ENCODE peak calls at places on chromosomes 12 and 14, in six cellular contexts. C, I, S, E, X and N are unnamed samples.

GRCh38 chr12:26028953-26029740 is 70.7 kb downstream of the RASSF8 start:
- DNase-seq in C (no peak), I (no peak), E (no peak), S (no peak), X (no peak), N (no peak)

GRCh38 chr14:22081352-22081751 is 407.7 kb upstream of the OR4E1 start:
- DNase-seq in S (no peak), I (no peak), E (no peak), C (no peak), X (no peak), N (no peak)

GRCh38 chr12:46388427-46388992 is 15.9 kb upstream of the SLC38A2 start:
- DNase-seq in S (no peak), E (no peak), X (no peak), I (no peak), C (no peak), N (no peak)

GRCh38 chr14:95488376-95489162 is 27.9 kb downstream of the SYNE3 start:
- DNase-seq in I (no peak), E (no peak), S (no peak), X (peak), C (no peak), N (no peak)

GRCh38 chr12:47079894-47080724 is at the start of gene AMIGO2:
- DNase-seq in E (peak), C (peak), X (peak), S (peak), I (no peak), N (no peak)

GRCh38 chr14:71521238-71521637 is 411.0 kb upstream of the RGS6 start:
- DNase-seq in C (no peak), X (no peak), I (no peak), S (no peak), E (no peak), N (no peak)

GRCh38 chr12:106010746-106011145 is 128.0 kb downstream of the NUAK1 start:
- DNase-seq in C (no peak), X (no peak), I (no peak), E (no peak), S (no peak), N (no peak)

GRCh38 chr14:51783765-51784164 is 76.6 kb upstream of the GNG2 start:
- DNase-seq in C (no peak), I (no peak), X (no peak), S (no peak), E (no peak), N (no peak)

GRCh38 chr12:4539167-4539870 is 629 bp downstream of the RAD51AP1 start:
- DNase-seq in E (no peak), C (no peak), I (no peak), S (no peak), X (no peak), N (no peak)

GRCh38 chr14:62592877-62593276 is 452.4 kb downstream of the KCNH5 start:
- DNase-seq in E (no peak), S (no peak), C (no peak), I (no peak), X (no peak), N (peak)

GRCh38 chr12:74890237-74890599 is 319.4 kb downstream of the KCNC2 start:
- DNase-seq in S (peak), I (no peak), C (no peak), E (no peak), X (no peak), N (peak)

GRCh38 chr12:57766464-57767311 is at the start of gene CYP27B1:
- DNase-seq in I (no peak), S (peak), X (no peak), E (peak), C (no peak), N (no peak)

GRCh38 chr12:47366203-47366978 is 286.6 kb upstream of the AMIGO2 start:
- DNase-seq in E (no peak), X (no peak), C (no peak), I (no peak), S (no peak), N (no peak)

GRCh38 chr12:77102691-77103090 is 37.3 kb upstream of the E2F7 start:
- DNase-seq in S (no peak), X (no peak), I (no peak), C (no peak), E (no peak), N (no peak)

GRCh38 chr12:129550353-129550752 is 353.5 kb downstream of the TMEM132D start:
- DNase-seq in X (no peak), S (no peak), I (no peak), E (no peak), C (no peak), N (no peak)

GRCh38 chr12:111776836-111777344 is 10.2 kb downstream of the ALDH2 start:
- DNase-seq in I (no peak), S (no peak), C (no peak), E (no peak), X (no peak), N (no peak)

GRCh38 chr12:74945771-74946198 is 263.9 kb downstream of the KCNC2 start:
- DNase-seq in X (no peak), E (no peak), I (no peak), C (no peak), S (no peak), N (peak)

GRCh38 chr12:127038152-127038551 is 1228.8 kb upstream of the TMEM132C start:
- DNase-seq in I (no peak), X (no peak), C (no peak), E (no peak), S (no peak), N (no peak)

GRCh38 chr12:40224439-40225291 is at the start of gene LRRK2:
- DNase-seq in X (peak), I (no peak), C (peak), E (peak), S (peak), N (no peak)

GRCh38 chr14:39320318-39320717 is 86.6 kb downstream of the MIA2 start:
- DNase-seq in C (no peak), X (no peak), S (no peak), E (no peak), I (no peak), N (no peak)

GRCh38 chr12:132505105-132505851 is 15.3 kb downstream of the FBRSL1 start:
- DNase-seq in S (no peak), X (peak), C (no peak), I (no peak), E (no peak), N (no peak)

GRCh38 chr12:41277019-41277770 is 89.1 kb downstream of the PDZRN4 start:
- DNase-seq in I (no peak), C (no peak), E (no peak), S (no peak), X (no peak), N (no peak)

GRCh38 chr14:102986810-102987579 is 64.5 kb downstream of the AMN start:
- DNase-seq in X (peak), S (no peak), I (no peak), E (no peak), C (no peak), N (peak)

GRCh38 chr12:1676043-1676442 is 14.8 kb upstream of the ADIPOR2 start:
- DNase-seq in X (no peak), C (no peak), I (no peak), S (no peak), E (no peak), N (no peak)

GRCh38 chr12:80504389-80505153 is 60.5 kb downstream of the PTPRQ start:
- DNase-seq in C (no peak), I (no peak), X (no peak), E (no peak), S (no peak), N (no peak)

GRCh38 chr12:10718279-10718821 is 4.8 kb downstream of the YBX3 start:
- DNase-seq in S (no peak), I (no peak), C (no peak), X (no peak), E (no peak), N (no peak)

GRCh38 chr14:68476212-68476964 is 316.5 kb downstream of the ZFP36L1 start:
- DNase-seq in X (peak), C (peak), I (no peak), E (no peak), S (peak), N (peak)

GRCh38 chr12:108583971-108584370 is 13.9 kb downstream of the TMEM119 start:
- DNase-seq in I (no peak), X (no peak), S (no peak), C (no peak), E (no peak), N (no peak)

GRCh38 chr14:99791476-99792283 is 1.5 kb upstream of the EML1 start:
- DNase-seq in E (no peak), C (no peak), X (no peak), I (no peak), S (no peak), N (no peak)

GRCh38 chr12:75553865-75554555 is 42.6 kb upstream of the KRR1 start:
- DNase-seq in C (no peak), X (no peak), E (no peak), I (no peak), S (no peak), N (no peak)

GRCh38 chr12:202081-202731 is 11.8 kb downstream of the SLC6A12 start:
- DNase-seq in X (peak), C (no peak), I (no peak), E (no peak), S (no peak), N (no peak)

GRCh38 chr12:42698213-42698612 is 108.7 kb upstream of the PRICKLE1 start:
- DNase-seq in I (no peak), C (peak), E (no peak), X (peak), S (no peak), N (no peak)

GRCh38 chr12:124002021-124002640 is 29.1 kb downstream of the ZNF664 start:
- DNase-seq in C (no peak), I (no peak), E (no peak), X (no peak), S (no peak), N (no peak)

GRCh38 chr12:27539191-27539631 is 15.2 kb downstream of the PPFIBP1 start:
- DNase-seq in I (no peak), C (no peak), E (no peak), X (no peak), S (no peak), N (no peak)

GRCh38 chr12:96985515-96986362 is 78.7 kb downstream of the NEDD1 start:
- DNase-seq in X (peak), I (no peak), E (no peak), S (no peak), C (no peak), N (no peak)

GRCh38 chr12:53757095-53757770 is 5.5 kb upstream of the CISTR start:
- DNase-seq in C (peak), X (peak), E (peak), I (peak), S (peak), N (no peak)

GRCh38 chr14:72781476-72782181 is 112.3 kb downstream of the DPF3 start:
- DNase-seq in S (no peak), C (no peak), I (no peak), E (no peak), X (no peak), N (no peak)

DNA sequence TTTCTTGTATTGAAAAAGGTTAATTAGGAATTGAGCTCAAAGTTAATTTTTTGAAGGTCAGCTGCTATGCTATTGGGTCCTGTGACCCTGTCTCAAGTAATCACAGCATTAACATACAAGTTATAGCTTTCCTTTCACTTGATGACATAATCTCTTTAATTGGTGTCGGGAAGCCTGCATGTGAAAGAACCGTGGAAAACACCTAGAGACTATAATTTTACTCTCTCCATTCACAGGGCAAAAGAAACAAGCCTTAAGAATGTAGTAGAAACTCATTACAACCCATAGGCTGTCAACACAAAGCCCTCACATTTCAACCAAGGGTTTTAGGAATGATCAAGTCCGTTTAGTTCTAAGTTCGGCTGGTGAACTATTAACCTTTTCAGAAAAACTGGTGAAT is 104.4 kb downstream of the PPM1A start:
- DNase-seq in S (no peak), X (no peak), I (no peak), E (no peak), C (no peak), N (no peak)
- H3K27ac ChIP-seq in S (no peak), X (no peak), I (no peak), E (no peak), C (no peak), N (no peak)

GRCh38 chr14:76729953-76730505 is 31.2 kb upstream of the VASH1 start:
- DNase-seq in C (no peak), E (no peak), I (no peak), S (no peak), X (no peak), N (no peak)

GRCh38 chr14:76724827-76725550 is 36.3 kb upstream of the VASH1 start:
- DNase-seq in S (no peak), X (no peak), C (no peak), E (no peak), I (no peak), N (no peak)

GRCh38 chr14:76726551-76726961 is 34.7 kb upstream of the VASH1 start:
- DNase-seq in X (no peak), S (no peak), I (no peak), E (no peak), C (no peak), N (no peak)

GRCh38 chr14:76729195-76729594 is 32.1 kb upstream of the VASH1 start:
- DNase-seq in I (no peak), C (no peak), E (no peak), S (no peak), X (no peak), N (no peak)

GRCh38 chr14:76727403-76727802 is 33.9 kb upstream of the VASH1 start:
- DNase-seq in X (no peak), I (no peak), C (no peak), E (no peak), S (no peak), N (no peak)
- H3K27ac ChIP-seq in X (peak), I (no peak), C (no peak), E (no peak), S (no peak), N (no peak)

GRCh38 chr12:65566776-65567175 is 257.5 kb upstream of the HMGA2 start:
- DNase-seq in E (no peak), X (no peak), I (no peak), S (no peak), C (no peak), N (no peak)
- H3K27ac ChIP-seq in E (no peak), X (no peak), I (no peak), S (no peak), C (no peak), N (no peak)

GRCh38 chr12:7844131-7844530 is 28.6 kb downstream of the SLC2A14 start:
- DNase-seq in X (no peak), E (no peak), I (no peak), C (no peak), S (no peak), N (no peak)
- H3K27ac ChIP-seq in X (no peak), E (no peak), I (no peak), C (no peak), S (no peak), N (no peak)

GRCh38 chr12:56631790-56632700 is 1.9 kb upstream of the BAZ2A start:
- DNase-seq in X (peak), E (peak), S (peak), I (no peak), C (peak), N (no peak)
- H3K27ac ChIP-seq in X (peak), E (peak), S (peak), I (peak), C (peak), N (peak)

GRCh38 chr12:114657597-114657920 is 26.4 kb downstream of the TBX3 start:
- DNase-seq in I (no peak), C (no peak), E (no peak), S (no peak), X (no peak), N (no peak)

GRCh38 chr12:114659084-114659483 is 24.9 kb downstream of the TBX3 start:
- DNase-seq in E (no peak), C (no peak), I (no peak), S (no peak), X (no peak), N (no peak)

GRCh38 chr12:114655934-114656697 is 27.9 kb downstream of the TBX3 start:
- DNase-seq in C (no peak), I (no peak), X (no peak), E (peak), S (no peak), N (no peak)

GRCh38 chr12:114656906-114657596 is 26.9 kb downstream of the TBX3 start:
- DNase-seq in C (no peak), S (no peak), X (no peak), E (no peak), I (no peak), N (no peak)

DNA sequence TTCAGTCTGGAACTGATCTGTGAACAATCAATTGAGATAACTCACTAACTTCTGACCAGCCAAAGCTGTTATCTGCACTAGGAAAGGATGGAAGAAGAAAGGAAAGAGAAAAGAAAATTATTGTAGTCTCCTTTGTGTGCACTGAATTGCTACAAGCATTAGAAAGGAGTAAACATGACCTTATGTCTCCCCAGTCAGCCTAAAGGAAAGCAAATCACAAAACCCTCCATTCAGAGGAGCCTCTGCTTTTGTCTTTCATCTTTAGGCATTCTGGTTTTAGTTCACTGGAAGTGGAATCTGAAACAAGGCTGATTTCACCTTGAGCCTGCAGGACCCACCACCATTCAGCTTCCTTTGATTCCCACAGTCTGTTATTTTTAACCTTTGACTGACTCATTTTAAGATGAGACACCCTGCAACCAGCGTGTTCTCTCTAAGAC is 26.0 kb downstream of the TBX3 start:
- DNase-seq in S (no peak), I (no peak), C (no peak), E (no peak), X (no peak), N (no peak)
- H3K27ac ChIP-seq in S (no peak), I (no peak), C (no peak), E (peak), X (no peak), N (no peak)

DNA sequence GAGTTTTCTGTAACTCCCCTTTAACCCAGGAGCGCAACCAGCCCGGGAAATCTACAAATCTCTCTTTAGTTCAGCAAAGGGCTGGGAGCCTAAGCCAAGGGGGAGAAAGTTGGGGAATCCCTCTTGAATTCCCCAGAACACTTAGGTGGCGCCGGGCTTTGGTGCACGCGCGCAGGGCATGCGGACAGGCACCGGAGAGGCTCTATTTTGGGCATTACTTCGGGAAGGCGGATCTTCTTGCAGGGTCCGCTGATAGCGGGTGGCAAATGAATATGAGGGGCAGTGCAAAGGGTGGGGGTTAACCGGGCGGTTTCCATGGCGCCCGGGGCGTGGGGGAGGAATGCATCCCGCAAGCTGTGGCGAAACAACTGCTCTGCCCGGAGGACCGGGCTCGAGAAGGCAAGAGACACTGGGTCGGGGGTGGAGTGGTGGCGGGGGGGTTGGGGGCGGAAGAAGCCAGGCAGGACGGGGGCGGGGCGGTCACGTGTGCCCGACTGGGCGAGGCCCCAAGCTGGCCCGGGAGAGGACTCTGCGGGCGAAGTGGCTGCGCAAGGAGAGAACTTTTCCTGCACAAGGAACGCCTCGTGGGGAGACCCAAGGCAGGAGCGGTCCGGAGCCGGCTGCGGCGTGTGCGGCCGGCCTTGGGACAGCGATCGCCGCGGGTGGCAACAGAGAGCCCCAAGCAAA is at the start of gene FLVCR2:
- DNase-seq in C (peak), I (peak), E (peak), S (peak), X (peak), N (no peak)
- H3K27ac ChIP-seq in C (peak), I (peak), E (peak), S (peak), X (peak), N (peak)

DNA sequence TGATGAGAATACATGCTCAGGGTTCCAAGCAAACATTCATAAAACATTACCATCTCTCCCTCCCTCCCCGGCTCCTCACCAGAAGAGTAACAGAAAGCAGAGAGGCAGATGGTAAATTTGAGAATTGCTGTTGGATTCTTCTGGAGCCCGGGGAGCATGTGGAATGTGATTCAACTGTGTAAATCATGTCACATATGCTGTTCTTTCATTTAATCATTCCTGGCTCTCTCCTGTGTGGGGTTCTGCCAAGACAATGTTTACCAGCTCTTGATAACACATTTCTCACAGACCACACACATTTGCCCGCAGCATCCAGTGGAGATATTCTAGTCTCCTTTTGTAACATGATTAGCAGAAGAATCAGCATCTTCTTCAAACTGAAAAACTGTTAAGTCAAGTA is 23.4 kb upstream of the NR2C1 start:
- DNase-seq in C (no peak), I (no peak), E (no peak), S (no peak), X (no peak), N (no peak)
- H3K27ac ChIP-seq in C (no peak), I (no peak), E (peak), S (no peak), X (peak), N (peak)